ENCODE peak calls at places on chromosome 4, in five cellular contexts. B is NCI-H2171 treated with DMSO at 0.1 percent for 48 hours, Z is neural crest cell, V is fibroblast of the aortic adventitia, I is T-helper 1 cell. L is an unnamed sample.

GRCh38 chr4:72893354-72894066 is 176.0 kb downstream of the COX18 start:
- DNase-seq in B (no peak), Z (no peak), V (peak; percentile 19), I (no peak), L (no peak)

GRCh38 chr4:150044517-150044916 is 33.7 kb upstream of the DCLK2 start:
- DNase-seq in B (no peak), Z (no peak), V (no peak), I (no peak), L (no peak)

GRCh38 chr4:4578981-4579380 is 37.1 kb upstream of the STX18 start:
- DNase-seq in B (no peak), Z (peak; percentile 47), V (no peak), I (no peak), L (no peak)

GRCh38 chr4:80263541-80264351 is 2.7 kb upstream of the FGF5 start:
- DNase-seq in B (no peak), Z (no peak), V (no peak), I (no peak), L (no peak)

GRCh38 chr4:114282937-114283336 is 303.5 kb upstream of the ARSJ start:
- DNase-seq in B (no peak), Z (no peak), V (no peak), I (no peak), L (no peak)

GRCh38 chr4:48813984-48814383 is 16.9 kb upstream of the OCIAD1 start:
- DNase-seq in B (peak; percentile 94), Z (no peak), V (no peak), I (no peak), L (no peak)

GRCh38 chr4:83216856-83217683 is 67.5 kb downstream of the COQ2 start:
- DNase-seq in B (no peak), Z (no peak), V (no peak), I (no peak), L (no peak)

GRCh38 chr4:156672492-156672891 is 299.1 kb downstream of the PDGFC start:
- DNase-seq in B (peak; percentile 64), Z (no peak), V (peak; percentile 46), I (no peak), L (no peak)

GRCh38 chr4:78014889-78015886 is 41.9 kb upstream of the FRAS1 start:
- DNase-seq in B (peak; percentile 23), Z (no peak), V (no peak), I (no peak), L (no peak)

GRCh38 chr4:41061482-41062185 is 152.7 kb downstream of the APBB2 start:
- DNase-seq in B (no peak), Z (no peak), V (peak; percentile 60), I (no peak), L (no peak)

GRCh38 chr4:59925290-59925689 is 1274.8 kb upstream of the ADGRL3 start:
- DNase-seq in B (no peak), Z (no peak), V (no peak), I (no peak), L (no peak)

GRCh38 chr4:1731180-1731579 is 9.9 kb downstream of the TACC3 start:
- DNase-seq in B (no peak), Z (no peak), V (no peak), I (no peak), L (peak; percentile 75)

GRCh38 chr4:184807797-184808718 is 17.7 kb downstream of the ACSL1 start:
- DNase-seq in B (no peak), Z (peak; percentile 56), V (peak; percentile 72), I (no peak), L (peak; percentile 68)

GRCh38 chr4:146132445-146132844 is 43.1 kb upstream of the LSM6 start:
- DNase-seq in B (no peak), Z (no peak), V (no peak), I (no peak), L (peak; percentile 72)

GRCh38 chr4:126851391-126851790 is 781.4 kb upstream of the INTU start:
- DNase-seq in B (no peak), Z (no peak), V (peak; percentile 49), I (no peak), L (peak; percentile 30)

GRCh38 chr4:168524006-168524405 is 27.2 kb downstream of the PALLD start:
- DNase-seq in B (no peak), Z (no peak), V (peak; percentile 66), I (no peak), L (peak; percentile 70)

GRCh38 chr4:88291003-88291402 is 6.6 kb upstream of the PPM1K start:
- DNase-seq in B (no peak), Z (no peak), V (peak; percentile 52), I (no peak), L (peak; percentile 30)

GRCh38 chr4:147707892-147708672 is 23.8 kb upstream of the ARHGAP10 start:
- DNase-seq in B (peak; percentile 15), Z (peak; percentile 29), V (peak; percentile 69), I (peak; percentile 33), L (peak; percentile 30)

GRCh38 chr4:112083587-112084347 is 61.5 kb upstream of the FAM241A start:
- DNase-seq in B (no peak), Z (no peak), V (no peak), I (no peak), L (peak; percentile 14)

GRCh38 chr4:45004847-45005565 is 278.6 kb upstream of the GNPDA2 start:
- DNase-seq in B (no peak), Z (no peak), V (no peak), I (no peak), L (peak; percentile 84)

GRCh38 chr4:76208005-76208765 is 5.4 kb downstream of the SCARB2 start:
- DNase-seq in B (peak; percentile 74), Z (no peak), V (peak; percentile 88), I (no peak), L (peak; percentile 85)

GRCh38 chr4:108166441-108167315 is 2.1 kb downstream of the LEF1 start:
- DNase-seq in B (no peak), Z (peak; percentile 31), V (no peak), I (peak; percentile 27), L (no peak)

GRCh38 chr4:87978656-87979055 is 3.1 kb downstream of the SPP1 start:
- DNase-seq in B (no peak), Z (no peak), V (peak; percentile 32), I (no peak), L (peak; percentile 29)

GRCh38 chr4:153438916-153439756 is 27.0 kb upstream of the TMEM131L start:
- DNase-seq in B (no peak), Z (no peak), V (no peak), I (peak; percentile 15), L (no peak)

GRCh38 chr4:107719211-107719926 is 665 bp downstream of the PAPSS1 start:
- DNase-seq in B (peak; percentile 44), Z (no peak), V (peak; percentile 35), I (no peak), L (peak; percentile 72)

GRCh38 chr4:17521595-17521994 is 6.6 kb downstream of the CLRN2 start:
- DNase-seq in B (no peak), Z (no peak), V (no peak), I (no peak), L (no peak)

GRCh38 chr4:94452476-94453300 is 946 bp downstream of the PDLIM5 start:
- DNase-seq in B (peak; percentile 41), Z (peak; percentile 40), V (peak; percentile 88), I (no peak), L (peak; percentile 83)

GRCh38 chr4:150215601-150216000 is 137.4 kb downstream of the DCLK2 start:
- DNase-seq in B (no peak), Z (no peak), V (no peak), I (no peak), L (peak; percentile 34)

GRCh38 chr4:90495936-90496335 is 368.7 kb downstream of the CCSER1 start:
- DNase-seq in B (no peak), Z (no peak), V (no peak), I (no peak), L (no peak)

GRCh38 chr4:2843909-2844584 is 403 bp downstream of the ADD1 start:
- DNase-seq in B (no peak), Z (peak; percentile 43), V (no peak), I (no peak), L (peak; percentile 30)

GRCh38 chr4:104907991-104908390 is 238.7 kb upstream of the TET2 start:
- DNase-seq in B (no peak), Z (no peak), V (no peak), I (no peak), L (no peak)

GRCh38 chr4:165506780-165507305 is 128.0 kb downstream of the CPE start:
- DNase-seq in B (no peak), Z (no peak), V (peak; percentile 60), I (no peak), L (no peak)

GRCh38 chr4:24130637-24131036 is 240.8 kb upstream of the PPARGC1A start:
- DNase-seq in B (no peak), Z (no peak), V (no peak), I (no peak), L (no peak)

GRCh38 chr4:41169256-41169655 is 45.1 kb downstream of the APBB2 start:
- DNase-seq in B (no peak), Z (no peak), V (no peak), I (no peak), L (no peak)

L was measured in mammary epithelial cell.